ENCODE peak calls at places on chromosomes 6 and 20, in eight cellular contexts. D is body of pancreas, V is tibial nerve, X is Peyer's patch, W is gastrocnemius medialis, K is HCT116, O is vagina, J is heart left ventricle. A is an unnamed sample.

GRCh38 chr6:40054186-40054585 is 119.9 kb upstream of the MOCS1 start:
- DNase-seq in D (no peak), V (no peak), X (no peak), W (no peak), K (no peak), O (no peak), J (no peak), A (no peak)

GRCh38 chr6:84773133-84773430 is 8.7 kb upstream of the TBX18 start:
- DNase-seq in D (no peak), V (no peak), X (no peak), W (no peak), K (no peak), O (no peak), J (no peak), A (no peak)

GRCh38 chr20:461254-462198 is 807 bp downstream of the TBC1D20 start:
- DNase-seq in D (peak; percentile 60), V (peak; percentile 11), X (no peak), W (no peak), K (no peak), O (no peak), J (peak; percentile 68), A (peak; percentile 70)

GRCh38 chr20:1377341-1377871 is 15.4 kb downstream of the FKBP1A start:
- DNase-seq in D (no peak), V (no peak), X (no peak), W (no peak), K (no peak), O (no peak), J (no peak), A (no peak)

GRCh38 chr20:13671500-13672288 is 33.0 kb upstream of the TASP1 start:
- DNase-seq in D (no peak), V (peak; percentile 50), X (no peak), W (no peak), K (no peak), O (no peak), J (peak; percentile 31), A (no peak)

GRCh38 chr6:1263039-1263849 is 48.7 kb upstream of the FOXQ1 start:
- DNase-seq in D (peak; percentile 19), V (no peak), X (no peak), W (no peak), K (no peak), O (no peak), J (no peak), A (no peak)

GRCh38 chr20:11912013-11912663 is 5.6 kb upstream of the BTBD3 start:
- DNase-seq in D (peak; percentile 35), V (no peak), X (no peak), W (no peak), K (no peak), O (no peak), J (no peak), A (no peak)

GRCh38 chr6:39095578-39095977 is 19.4 kb downstream of the SAYSD1 start:
- DNase-seq in D (no peak), V (no peak), X (no peak), W (no peak), K (no peak), O (no peak), J (no peak), A (no peak)

GRCh38 chr6:117188627-117189201 is 76.6 kb upstream of the VGLL2 start:
- DNase-seq in D (no peak), V (no peak), X (no peak), W (no peak), K (peak; percentile 6), O (no peak), J (no peak), A (no peak)

GRCh38 chr6:157946053-157946617 is 35.5 kb upstream of the SYNJ2 start:
- DNase-seq in D (no peak), V (no peak), X (no peak), W (no peak), K (no peak), O (peak; percentile 86), J (no peak), A (no peak)

GRCh38 chr20:12086359-12086758 is 168.7 kb downstream of the BTBD3 start:
- DNase-seq in D (no peak), V (no peak), X (no peak), W (no peak), K (no peak), O (no peak), J (no peak), A (no peak)

GRCh38 chr6:6661684-6662083 is 73.2 kb downstream of the LY86 start:
- DNase-seq in D (peak; percentile 61), V (peak; percentile 78), X (no peak), W (peak; percentile 22), K (no peak), O (no peak), J (peak; percentile 59), A (no peak)

GRCh38 chr6:111096246-111096645 is 8.9 kb downstream of the SLC16A10 start:
- DNase-seq in D (peak; percentile 95), V (no peak), X (peak; percentile 68), W (no peak), K (no peak), O (no peak), J (no peak), A (peak; percentile 64)

GRCh38 chr20:53943522-53944291 is 126.7 kb downstream of the BCAS1 start:
- DNase-seq in D (peak; percentile 41), V (no peak), X (no peak), W (no peak), K (no peak), O (no peak), J (no peak), A (no peak)

GRCh38 chr6:1678966-1679690 is 69.4 kb downstream of the FOXC1 start:
- DNase-seq in D (no peak), V (no peak), X (no peak), W (peak; percentile 13), K (no peak), O (no peak), J (peak; percentile 45), A (no peak)

GRCh38 chr20:59152559-59153354 is 10.9 kb upstream of the ZNF831 start:
- DNase-seq in D (no peak), V (no peak), X (no peak), W (no peak), K (no peak), O (no peak), J (no peak), A (no peak)

GRCh38 chr20:11323821-11324220 is 593.9 kb upstream of the BTBD3 start:
- DNase-seq in D (no peak), V (no peak), X (no peak), W (no peak), K (no peak), O (no peak), J (no peak), A (no peak)

GRCh38 chr6:163651910-163652309 is 237.4 kb downstream of the QKI start:
- DNase-seq in D (no peak), V (peak; percentile 31), X (no peak), W (no peak), K (no peak), O (no peak), J (no peak), A (no peak)

GRCh38 chr6:63637865-63638445 is 2.4 kb downstream of the PHF3 start:
- DNase-seq in D (no peak), V (no peak), X (no peak), W (no peak), K (no peak), O (no peak), J (no peak), A (no peak)

GRCh38 chr6:166173292-166173951 is 5.8 kb upstream of the TBXT start:
- DNase-seq in D (peak; percentile 65), V (no peak), X (no peak), W (no peak), K (peak; percentile 13), O (no peak), J (peak; percentile 44), A (no peak)

GRCh38 chr20:45406260-45407066 is 1.6 kb upstream of the DBNDD2 start:
- DNase-seq in D (peak; percentile 75), V (peak; percentile 41), X (peak; percentile 87), W (peak; percentile 49), K (no peak), O (no peak), J (peak; percentile 90), A (peak; percentile 61)
- TF ChIP-seq POLR2A in D (peak; percentile 20), V (peak; percentile 36), X (no peak), W (peak; percentile 62), K (no peak), O (peak; percentile 28), J (no peak), A (peak; percentile 9)

GRCh38 chr6:52400316-52401041 is 19.7 kb upstream of the EFHC1 start:
- DNase-seq in D (no peak), V (no peak), X (no peak), W (no peak), K (no peak), O (no peak), J (no peak), A (no peak)
- H3K4me1 ChIP-seq in D (no peaks in the 10 kb centered on the region), V (no peaks in the 10 kb centered on the region), X (peaks cover 65% of the 10 kb centered on the region), W (no peaks in the 10 kb centered on the region), K (peaks cover 14% of the 10 kb centered on the region), O (no peaks in the 10 kb centered on the region), J (no peaks in the 10 kb centered on the region), A (no peaks in the 10 kb centered on the region)

GRCh38 chr6:45987866-45988265 is 27.8 kb downstream of the CLIC5 start:
- DNase-seq in D (no peak), V (no peak), X (no peak), W (no peak), K (no peak), O (no peak), J (no peak), A (no peak)
- H3K4me3 ChIP-seq in D (no peak overlapping the region), V (no peak overlapping the region), X (no peak overlapping the region), W (no peak overlapping the region), K (no peak overlapping the region), O (no peak overlapping the region), J (no peak overlapping the region), A (no peak overlapping the region)

GRCh38 chr6:137637161-137637560 is 143.0 kb upstream of the OLIG3 start:
- DNase-seq in D (peak; percentile 13), V (peak; percentile 68), X (no peak), W (peak; percentile 7), K (no peak), O (no peak), J (no peak), A (no peak)

GRCh38 chr6:137630666-137631065 is 136.5 kb upstream of the OLIG3 start:
- DNase-seq in D (no peak), V (no peak), X (no peak), W (no peak), K (no peak), O (no peak), J (no peak), A (no peak)

GRCh38 chr6:137625808-137626207 is 131.6 kb upstream of the OLIG3 start:
- DNase-seq in D (no peak), V (no peak), X (no peak), W (no peak), K (no peak), O (no peak), J (no peak), A (no peak)

DNA sequence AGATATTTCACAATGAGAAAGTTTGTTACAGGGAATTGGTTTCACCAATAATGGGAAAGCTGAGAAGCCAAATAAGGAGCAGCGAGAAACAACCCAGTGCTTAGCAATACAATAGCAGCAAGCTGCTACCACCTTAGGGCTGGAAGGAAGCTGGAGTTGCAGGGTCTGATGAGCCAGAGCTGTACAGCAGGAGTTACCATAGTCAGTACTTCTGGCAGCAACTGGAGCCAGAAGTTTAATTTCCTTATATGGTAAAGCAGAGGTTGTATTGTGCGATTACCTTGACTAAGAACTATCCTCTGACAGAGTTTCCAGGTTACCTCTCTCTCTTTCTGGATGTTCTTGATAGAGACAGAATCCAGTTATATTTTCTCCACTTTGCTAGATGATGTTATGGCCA is 137.1 kb upstream of the OLIG3 start:
- DNase-seq in D (no peak), V (no peak), X (no peak), W (no peak), K (no peak), O (no peak), J (no peak), A (no peak)
- TF ChIP-seq POLR2A in D (no peak), V (no peak), X (no peak), W (no peak), K (no peak), O (no peak), J (no peak), A (no peak)